ENCODE peak calls at places on chromosomes 3 and 15, in five cellular contexts. One of them, this sample, is unnamed.

GRCh38 chr15:94305133-94305532 is 73.8 kb downstream of the MCTP2 start:
- DNase-seq in fibroblast of mammary gland: no peak
- DNase-seq in left ventricle myocardium inferior: no peak
- DNase-seq in Panc1: no peak
- DNase-seq in fibroblast of lung: peak; percentile 24
- DNase-seq in this sample: no peak

GRCh38 chr3:172467170-172467824 is 19.0 kb upstream of the GHSR start:
- DNase-seq in fibroblast of mammary gland: peak; percentile 80
- DNase-seq in left ventricle myocardium inferior: no peak
- DNase-seq in Panc1: no peak
- DNase-seq in fibroblast of lung: peak; percentile 81
- DNase-seq in this sample: peak; percentile 31

GRCh38 chr3:126782554-126782953 is 78.5 kb downstream of the CHCHD6 start:
- DNase-seq in fibroblast of mammary gland: peak; percentile 96
- DNase-seq in left ventricle myocardium inferior: no peak
- DNase-seq in Panc1: peak; percentile 15
- DNase-seq in fibroblast of lung: peak; percentile 99
- DNase-seq in this sample: peak; percentile 85

GRCh38 chr3:71430941-71431552 is 152.5 kb downstream of the FOXP1 start:
- DNase-seq in fibroblast of mammary gland: no peak
- DNase-seq in left ventricle myocardium inferior: no peak
- DNase-seq in Panc1: no peak
- DNase-seq in fibroblast of lung: peak; percentile 58
- DNase-seq in this sample: no peak

GRCh38 chr3:170689218-170689874 is 103.5 kb upstream of the SLC7A14 start:
- DNase-seq in fibroblast of mammary gland: peak; percentile 75
- DNase-seq in left ventricle myocardium inferior: no peak
- DNase-seq in Panc1: no peak
- DNase-seq in fibroblast of lung: peak; percentile 94
- DNase-seq in this sample: peak; percentile 67

GRCh38 chr15:68176601-68177000 is 28.5 kb downstream of the CALML4 start:
- DNase-seq in fibroblast of mammary gland: peak; percentile 53
- DNase-seq in left ventricle myocardium inferior: no peak
- DNase-seq in Panc1: no peak
- DNase-seq in fibroblast of lung: no peak
- DNase-seq in this sample: no peak

GRCh38 chr3:89049119-89049518 is 58.3 kb upstream of the EPHA3 start:
- DNase-seq in fibroblast of mammary gland: no peak
- DNase-seq in left ventricle myocardium inferior: no peak
- DNase-seq in Panc1: no peak
- DNase-seq in fibroblast of lung: no peak
- DNase-seq in this sample: no peak

GRCh38 chr3:4292301-4292700 is 10.9 kb upstream of the SETMAR start:
- DNase-seq in fibroblast of mammary gland: no peak
- DNase-seq in left ventricle myocardium inferior: no peak
- DNase-seq in Panc1: no peak
- DNase-seq in fibroblast of lung: no peak
- DNase-seq in this sample: no peak

GRCh38 chr15:74209997-74210573 is 7.5 kb upstream of the STRA6 start:
- DNase-seq in fibroblast of mammary gland: peak; percentile 67
- DNase-seq in left ventricle myocardium inferior: no peak
- DNase-seq in Panc1: no peak
- DNase-seq in fibroblast of lung: peak; percentile 99
- DNase-seq in this sample: peak; percentile 82

GRCh38 chr15:99452728-99453643 is 112.8 kb upstream of the MEF2A start:
- DNase-seq in fibroblast of mammary gland: no peak
- DNase-seq in left ventricle myocardium inferior: peak; percentile 89
- DNase-seq in Panc1: no peak
- DNase-seq in fibroblast of lung: peak; percentile 67
- DNase-seq in this sample: peak; percentile 62

GRCh38 chr3:144259267-144259666 is 287.6 kb downstream of the DIPK2A start:
- DNase-seq in fibroblast of mammary gland: no peak
- DNase-seq in left ventricle myocardium inferior: no peak
- DNase-seq in Panc1: no peak
- DNase-seq in fibroblast of lung: peak; percentile 29
- DNase-seq in this sample: peak; percentile 23

GRCh38 chr15:43441316-43441715 is 51.6 kb downstream of the TP53BP1 start:
- DNase-seq in fibroblast of mammary gland: peak; percentile 32
- DNase-seq in left ventricle myocardium inferior: no peak
- DNase-seq in Panc1: no peak
- DNase-seq in fibroblast of lung: peak; percentile 42
- DNase-seq in this sample: peak; percentile 65

GRCh38 chr3:12345141-12345561 is 56.3 kb downstream of the PPARG start:
- DNase-seq in fibroblast of mammary gland: peak; percentile 94
- DNase-seq in left ventricle myocardium inferior: no peak
- DNase-seq in Panc1: peak; percentile 39
- DNase-seq in fibroblast of lung: peak; percentile 68
- DNase-seq in this sample: peak; percentile 62

GRCh38 chr3:107899996-107900651 is 190.7 kb downstream of the CD47 start:
- DNase-seq in fibroblast of mammary gland: peak; percentile 49
- DNase-seq in left ventricle myocardium inferior: no peak
- DNase-seq in Panc1: no peak
- DNase-seq in fibroblast of lung: peak; percentile 17
- DNase-seq in this sample: peak; percentile 31

GRCh38 chr3:108036984-108037741 is 53.7 kb downstream of the CD47 start:
- DNase-seq in fibroblast of mammary gland: peak; percentile 58
- DNase-seq in left ventricle myocardium inferior: no peak
- DNase-seq in Panc1: no peak
- DNase-seq in fibroblast of lung: peak; percentile 23
- DNase-seq in this sample: peak; percentile 9

GRCh38 chr15:50228866-50229265 is 36.7 kb downstream of the HDC start:
- DNase-seq in fibroblast of mammary gland: no peak
- DNase-seq in left ventricle myocardium inferior: no peak
- DNase-seq in Panc1: no peak
- DNase-seq in fibroblast of lung: no peak
- DNase-seq in this sample: no peak

GRCh38 chr3:47685037-47685436 is 96.7 kb downstream of the SMARCC1 start:
- DNase-seq in fibroblast of mammary gland: peak; percentile 28
- DNase-seq in left ventricle myocardium inferior: no peak
- DNase-seq in Panc1: no peak
- DNase-seq in fibroblast of lung: peak; percentile 55
- DNase-seq in this sample: peak; percentile 30

GRCh38 chr3:155995525-155996370 is 124.6 kb upstream of the KCNAB1 start:
- DNase-seq in fibroblast of mammary gland: peak; percentile 64
- DNase-seq in left ventricle myocardium inferior: no peak
- DNase-seq in Panc1: peak; percentile 5
- DNase-seq in fibroblast of lung: peak; percentile 58
- DNase-seq in this sample: peak; percentile 55

GRCh38 chr3:5047764-5048163 is 68.5 kb downstream of the BHLHE40 start:
- DNase-seq in fibroblast of mammary gland: no peak
- DNase-seq in left ventricle myocardium inferior: no peak
- DNase-seq in Panc1: no peak
- DNase-seq in fibroblast of lung: no peak
- DNase-seq in this sample: no peak

GRCh38 chr15:41671656-41672636 is 11.7 kb downstream of the MGA start:
- DNase-seq in fibroblast of mammary gland: no peak
- DNase-seq in left ventricle myocardium inferior: no peak
- DNase-seq in Panc1: no peak
- DNase-seq in fibroblast of lung: no peak
- DNase-seq in this sample: no peak

GRCh38 chr3:175208316-175208715 is 349.2 kb downstream of the NAALADL2 start:
- DNase-seq in fibroblast of mammary gland: peak; percentile 66
- DNase-seq in left ventricle myocardium inferior: no peak
- DNase-seq in Panc1: no peak
- DNase-seq in fibroblast of lung: peak; percentile 41
- DNase-seq in this sample: peak; percentile 51

GRCh38 chr3:197942956-197943556 is 6.9 kb upstream of the RPL35A start:
- DNase-seq in fibroblast of mammary gland: peak; percentile 67
- DNase-seq in left ventricle myocardium inferior: no peak
- DNase-seq in Panc1: no peak
- DNase-seq in fibroblast of lung: peak; percentile 36
- DNase-seq in this sample: peak; percentile 53

GRCh38 chr15:45084163-45084562 is 29.8 kb downstream of the DUOX2 start:
- DNase-seq in fibroblast of mammary gland: no peak
- DNase-seq in left ventricle myocardium inferior: no peak
- DNase-seq in Panc1: no peak
- DNase-seq in fibroblast of lung: no peak
- DNase-seq in this sample: no peak
- TF ChIP-seq CTCF in fibroblast of mammary gland: no peak
- TF ChIP-seq CTCF in left ventricle myocardium inferior: no peak
- TF ChIP-seq CTCF in Panc1: no peak
- TF ChIP-seq CTCF in fibroblast of lung: no peak
- TF ChIP-seq CTCF in this sample: no peak

GRCh38 chr3:53196575-53197407 is 35.8 kb downstream of the PRKCD start:
- DNase-seq in fibroblast of mammary gland: peak; percentile 62
- DNase-seq in left ventricle myocardium inferior: no peak
- DNase-seq in Panc1: no peak
- DNase-seq in fibroblast of lung: peak; percentile 62
- DNase-seq in this sample: peak; percentile 66
- H3K4me3 ChIP-seq in fibroblast of mammary gland: no peak overlapping the region
- H3K4me3 ChIP-seq in left ventricle myocardium inferior: no peak overlapping the region
- H3K4me3 ChIP-seq in Panc1: no peak overlapping the region
- H3K4me3 ChIP-seq in fibroblast of lung: no peak overlapping the region
- H3K4me3 ChIP-seq in this sample: no peak overlapping the region

DNA sequence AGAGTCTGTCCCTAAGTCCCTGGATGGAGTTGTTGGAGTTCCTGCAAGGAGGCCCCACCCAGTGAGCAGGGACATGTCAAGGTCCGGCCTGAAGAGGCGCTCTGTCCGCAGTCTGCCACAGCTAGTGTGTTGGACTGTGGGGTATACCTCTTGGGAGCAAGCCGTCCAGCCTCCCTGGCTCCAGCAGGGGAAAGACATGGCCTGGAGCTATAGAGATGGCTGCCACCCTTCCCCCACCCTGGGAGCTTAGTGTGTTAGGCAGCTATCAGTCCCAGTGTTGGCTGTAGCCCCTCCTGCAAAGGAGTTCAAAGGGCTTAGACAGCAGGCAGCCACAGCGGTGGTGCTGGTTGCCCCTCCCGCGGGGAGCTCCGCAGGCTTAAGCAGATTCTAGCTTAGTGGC is 20.3 kb downstream of the IMPG2 start:
- DNase-seq in fibroblast of mammary gland: no peak
- DNase-seq in left ventricle myocardium inferior: no peak
- DNase-seq in Panc1: no peak
- DNase-seq in fibroblast of lung: no peak
- DNase-seq in this sample: no peak
- TF ChIP-seq CTCF in fibroblast of mammary gland: no peak
- TF ChIP-seq CTCF in left ventricle myocardium inferior: no peak
- TF ChIP-seq CTCF in Panc1: no peak
- TF ChIP-seq CTCF in fibroblast of lung: no peak
- TF ChIP-seq CTCF in this sample: no peak

DNA sequence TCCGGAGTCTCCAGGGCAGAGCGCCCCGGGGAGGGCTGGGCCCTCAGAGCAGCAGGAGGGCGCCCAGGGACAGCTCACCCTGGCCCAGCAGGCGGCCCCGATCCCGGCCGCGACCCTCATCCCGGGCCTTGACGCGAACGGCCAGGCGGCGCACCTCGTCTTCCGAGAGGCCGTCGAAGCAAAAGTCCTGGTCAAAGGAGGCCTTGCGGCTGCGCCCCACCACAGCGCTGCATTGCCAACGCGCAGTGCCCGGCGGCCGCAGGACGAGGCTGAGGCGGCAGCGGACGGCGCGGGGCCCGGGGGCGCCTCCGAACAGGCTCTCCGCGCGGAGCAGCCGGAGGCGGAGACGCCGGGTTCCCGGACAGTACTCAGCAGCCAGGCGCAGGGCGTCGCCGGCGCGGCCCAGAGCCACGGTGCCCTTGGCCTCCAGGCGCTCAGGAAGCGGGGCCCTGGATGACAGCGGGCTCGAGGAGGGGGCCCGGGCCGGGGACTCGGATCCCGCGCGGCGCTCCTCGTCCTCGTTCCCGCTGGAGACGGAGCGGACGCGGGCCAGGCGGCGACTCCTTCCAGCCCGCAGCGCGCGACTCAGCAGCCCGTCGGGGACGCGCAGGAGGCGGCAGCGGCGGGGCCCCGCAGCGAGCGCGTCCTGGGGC is 1.1 kb downstream of the C2CD4B start:
- DNase-seq in fibroblast of mammary gland: no peak
- DNase-seq in left ventricle myocardium inferior: peak; percentile 16
- DNase-seq in Panc1: no peak
- DNase-seq in fibroblast of lung: no peak
- DNase-seq in this sample: no peak
- H3K4me3 ChIP-seq in fibroblast of mammary gland: no peak overlapping the region
- H3K4me3 ChIP-seq in left ventricle myocardium inferior: peak overlapping the region; percentile 70
- H3K4me3 ChIP-seq in Panc1: peak overlapping the region; percentile 12
- H3K4me3 ChIP-seq in fibroblast of lung: no peak overlapping the region
- H3K4me3 ChIP-seq in this sample: no peak overlapping the region

GRCh38 chr3:36923523-36923943 is 21.3 kb downstream of the TRANK1 start:
- DNase-seq in fibroblast of mammary gland: no peak
- DNase-seq in left ventricle myocardium inferior: no peak
- DNase-seq in Panc1: no peak
- DNase-seq in fibroblast of lung: no peak
- DNase-seq in this sample: no peak
- TF ChIP-seq CTCF in fibroblast of mammary gland: peak; percentile 28
- TF ChIP-seq CTCF in left ventricle myocardium inferior: no peak
- TF ChIP-seq CTCF in Panc1: peak; percentile 68
- TF ChIP-seq CTCF in fibroblast of lung: no peak
- TF ChIP-seq CTCF in this sample: peak; percentile 26

DNA sequence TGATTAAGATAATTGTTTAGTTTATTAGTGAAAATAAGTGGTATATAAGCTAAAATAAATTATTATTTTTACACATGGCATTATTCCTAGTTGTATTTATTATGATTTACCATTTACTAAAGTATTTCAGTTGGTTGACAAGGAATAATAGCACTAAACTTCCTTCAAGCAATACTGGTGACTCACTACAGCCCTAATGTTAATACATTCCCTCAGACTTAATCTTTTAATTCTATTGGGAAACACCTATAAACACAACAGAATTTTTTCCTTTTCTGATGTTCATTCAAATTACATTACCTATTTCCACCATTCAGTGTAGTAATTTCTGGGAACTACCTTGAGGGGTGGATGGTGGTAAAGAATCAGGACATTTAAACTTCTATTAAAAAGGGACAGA is 264.0 kb downstream of the TIGIT start:
- DNase-seq in fibroblast of mammary gland: peak; percentile 46
- DNase-seq in left ventricle myocardium inferior: no peak
- DNase-seq in Panc1: no peak
- DNase-seq in fibroblast of lung: peak; percentile 43
- DNase-seq in this sample: no peak
- H3K4me3 ChIP-seq in fibroblast of mammary gland: no peak overlapping the region
- H3K4me3 ChIP-seq in left ventricle myocardium inferior: no peak overlapping the region
- H3K4me3 ChIP-seq in Panc1: no peak overlapping the region
- H3K4me3 ChIP-seq in fibroblast of lung: no peak overlapping the region
- H3K4me3 ChIP-seq in this sample: no peak overlapping the region

GRCh38 chr15:79007066-79007465 is 62.2 kb upstream of the CTSH start:
- DNase-seq in fibroblast of mammary gland: peak; percentile 41
- DNase-seq in left ventricle myocardium inferior: peak; percentile 42
- DNase-seq in Panc1: no peak
- DNase-seq in fibroblast of lung: no peak
- DNase-seq in this sample: peak; percentile 24
- TF ChIP-seq CTCF in fibroblast of mammary gland: peak; percentile 47
- TF ChIP-seq CTCF in left ventricle myocardium inferior: peak; percentile 62
- TF ChIP-seq CTCF in Panc1: no peak
- TF ChIP-seq CTCF in fibroblast of lung: peak; percentile 35
- TF ChIP-seq CTCF in this sample: peak; percentile 49

This sample was measured in astrocyte of the spinal cord.